ENCODE peak calls at places on chromosomes 13 and 19, in six cellular contexts. One of them, this sample, is unnamed.

GRCh38 chr19:30359936-30360335 is 12.2 kb upstream of the ZNF536 start:
- DNase-seq in testis: no peak
- DNase-seq in IMR-90: no peak
- DNase-seq in right cardiac atrium: no peak
- DNase-seq in ovary: no peak
- DNase-seq in heart left ventricle: no peak
- DNase-seq in this sample: no peak

GRCh38 chr13:49641810-49642291 is 13.5 kb downstream of the ARL11 start:
- DNase-seq in testis: no peak
- DNase-seq in IMR-90: peak; percentile 88
- DNase-seq in right cardiac atrium: peak; percentile 73
- DNase-seq in ovary: no peak
- DNase-seq in heart left ventricle: peak; percentile 39
- DNase-seq in this sample: peak; percentile 94

GRCh38 chr13:36297259-36297599 is 385 bp downstream of the CCDC169 start:
- DNase-seq in testis: no peak
- DNase-seq in IMR-90: peak; percentile 25
- DNase-seq in right cardiac atrium: no peak
- DNase-seq in ovary: no peak
- DNase-seq in heart left ventricle: no peak
- DNase-seq in this sample: peak; percentile 37

GRCh38 chr13:72952529-72953141 is 106.2 kb upstream of the KLF5 start:
- DNase-seq in testis: no peak
- DNase-seq in IMR-90: no peak
- DNase-seq in right cardiac atrium: no peak
- DNase-seq in ovary: no peak
- DNase-seq in heart left ventricle: no peak
- DNase-seq in this sample: no peak

GRCh38 chr19:19006213-19006612 is 27.1 kb downstream of the SUGP2 start:
- DNase-seq in testis: no peak
- DNase-seq in IMR-90: peak; percentile 10
- DNase-seq in right cardiac atrium: no peak
- DNase-seq in ovary: no peak
- DNase-seq in heart left ventricle: no peak
- DNase-seq in this sample: peak; percentile 18

GRCh38 chr19:45293682-45294081 is 29.0 kb downstream of the CKM start:
- DNase-seq in testis: no peak
- DNase-seq in IMR-90: no peak
- DNase-seq in right cardiac atrium: peak; percentile 8
- DNase-seq in ovary: no peak
- DNase-seq in heart left ventricle: no peak
- DNase-seq in this sample: no peak

GRCh38 chr13:101576452-101576851 is 124.0 kb downstream of the ITGBL1 start:
- DNase-seq in testis: no peak
- DNase-seq in IMR-90: peak; percentile 81
- DNase-seq in right cardiac atrium: no peak
- DNase-seq in ovary: no peak
- DNase-seq in heart left ventricle: no peak
- DNase-seq in this sample: peak; percentile 31

GRCh38 chr19:10503002-10503789 is at the start of gene KEAP1:
- DNase-seq in testis: peak; percentile 65
- DNase-seq in IMR-90: no peak
- DNase-seq in right cardiac atrium: peak; percentile 75
- DNase-seq in ovary: no peak
- DNase-seq in heart left ventricle: peak; percentile 43
- DNase-seq in this sample: no peak

GRCh38 chr13:42272115-42272756 is at the start of gene AKAP11:
- DNase-seq in testis: peak; percentile 57
- DNase-seq in IMR-90: peak; percentile 28
- DNase-seq in right cardiac atrium: peak; percentile 82
- DNase-seq in ovary: no peak
- DNase-seq in heart left ventricle: peak; percentile 52
- DNase-seq in this sample: peak; percentile 46

GRCh38 chr13:105598551-105598950 is 936.9 kb downstream of the EFNB2 start:
- DNase-seq in testis: no peak
- DNase-seq in IMR-90: peak; percentile 52
- DNase-seq in right cardiac atrium: no peak
- DNase-seq in ovary: no peak
- DNase-seq in heart left ventricle: no peak
- DNase-seq in this sample: peak; percentile 17

GRCh38 chr13:51614350-51614786 is 30.1 kb downstream of the WDFY2 start:
- DNase-seq in testis: no peak
- DNase-seq in IMR-90: no peak
- DNase-seq in right cardiac atrium: no peak
- DNase-seq in ovary: no peak
- DNase-seq in heart left ventricle: peak; percentile 46
- DNase-seq in this sample: peak; percentile 35

GRCh38 chr13:40102854-40103253 is 447.4 kb downstream of the COG6 start:
- DNase-seq in testis: no peak
- DNase-seq in IMR-90: peak; percentile 65
- DNase-seq in right cardiac atrium: no peak
- DNase-seq in ovary: peak; percentile 40
- DNase-seq in heart left ventricle: no peak
- DNase-seq in this sample: peak; percentile 94

GRCh38 chr13:100039740-100040139 is 49.2 kb upstream of the PCCA start:
- DNase-seq in testis: no peak
- DNase-seq in IMR-90: peak; percentile 3
- DNase-seq in right cardiac atrium: no peak
- DNase-seq in ovary: no peak
- DNase-seq in heart left ventricle: no peak
- DNase-seq in this sample: no peak

GRCh38 chr13:111521030-111521429 is 200.6 kb downstream of the TEX29 start:
- DNase-seq in testis: no peak
- DNase-seq in IMR-90: no peak
- DNase-seq in right cardiac atrium: no peak
- DNase-seq in ovary: no peak
- DNase-seq in heart left ventricle: no peak
- DNase-seq in this sample: no peak

GRCh38 chr19:55777528-55777927 is 8.6 kb downstream of the RFPL4AL1 start:
- DNase-seq in testis: peak; percentile 61
- DNase-seq in IMR-90: no peak
- DNase-seq in right cardiac atrium: no peak
- DNase-seq in ovary: no peak
- DNase-seq in heart left ventricle: no peak
- DNase-seq in this sample: no peak

GRCh38 chr19:48881741-48882657 is 9.8 kb downstream of the PPP1R15A start:
- DNase-seq in testis: no peak
- DNase-seq in IMR-90: no peak
- DNase-seq in right cardiac atrium: peak; percentile 48
- DNase-seq in ovary: peak; percentile 36
- DNase-seq in heart left ventricle: no peak
- DNase-seq in this sample: no peak

GRCh38 chr13:52837850-52838249 is 10.6 kb downstream of the PCDH8 start:
- DNase-seq in testis: no peak
- DNase-seq in IMR-90: no peak
- DNase-seq in right cardiac atrium: no peak
- DNase-seq in ovary: no peak
- DNase-seq in heart left ventricle: no peak
- DNase-seq in this sample: no peak

GRCh38 chr19:12939292-12939606 is 840 bp downstream of the CALR start:
- DNase-seq in testis: no peak
- DNase-seq in IMR-90: peak; percentile 66
- DNase-seq in right cardiac atrium: peak; percentile 48
- DNase-seq in ovary: no peak
- DNase-seq in heart left ventricle: no peak
- DNase-seq in this sample: peak; percentile 76

GRCh38 chr13:98508280-98509074 is 68.4 kb downstream of the STK24 start:
- DNase-seq in testis: no peak
- DNase-seq in IMR-90: peak; percentile 79
- DNase-seq in right cardiac atrium: no peak
- DNase-seq in ovary: no peak
- DNase-seq in heart left ventricle: no peak
- DNase-seq in this sample: peak; percentile 80

GRCh38 chr13:85313761-85314503 is 485.3 kb downstream of the SLITRK6 start:
- DNase-seq in testis: no peak
- DNase-seq in IMR-90: peak; percentile 46
- DNase-seq in right cardiac atrium: no peak
- DNase-seq in ovary: no peak
- DNase-seq in heart left ventricle: no peak
- DNase-seq in this sample: peak; percentile 11

GRCh38 chr19:35908010-35908441 is at the start of gene TYROBP:
- DNase-seq in testis: no peak
- DNase-seq in IMR-90: no peak
- DNase-seq in right cardiac atrium: peak; percentile 79
- DNase-seq in ovary: no peak
- DNase-seq in heart left ventricle: no peak
- DNase-seq in this sample: no peak

GRCh38 chr19:54107876-54108490 is 5.3 kb downstream of the NDUFA3 start:
- DNase-seq in testis: no peak
- DNase-seq in IMR-90: no peak
- DNase-seq in right cardiac atrium: no peak
- DNase-seq in ovary: no peak
- DNase-seq in heart left ventricle: no peak
- DNase-seq in this sample: no peak

GRCh38 chr13:78430811-78431210 is 172.5 kb downstream of the POU4F1 start:
- DNase-seq in testis: no peak
- DNase-seq in IMR-90: no peak
- DNase-seq in right cardiac atrium: no peak
- DNase-seq in ovary: no peak
- DNase-seq in heart left ventricle: no peak
- DNase-seq in this sample: no peak

DNA sequence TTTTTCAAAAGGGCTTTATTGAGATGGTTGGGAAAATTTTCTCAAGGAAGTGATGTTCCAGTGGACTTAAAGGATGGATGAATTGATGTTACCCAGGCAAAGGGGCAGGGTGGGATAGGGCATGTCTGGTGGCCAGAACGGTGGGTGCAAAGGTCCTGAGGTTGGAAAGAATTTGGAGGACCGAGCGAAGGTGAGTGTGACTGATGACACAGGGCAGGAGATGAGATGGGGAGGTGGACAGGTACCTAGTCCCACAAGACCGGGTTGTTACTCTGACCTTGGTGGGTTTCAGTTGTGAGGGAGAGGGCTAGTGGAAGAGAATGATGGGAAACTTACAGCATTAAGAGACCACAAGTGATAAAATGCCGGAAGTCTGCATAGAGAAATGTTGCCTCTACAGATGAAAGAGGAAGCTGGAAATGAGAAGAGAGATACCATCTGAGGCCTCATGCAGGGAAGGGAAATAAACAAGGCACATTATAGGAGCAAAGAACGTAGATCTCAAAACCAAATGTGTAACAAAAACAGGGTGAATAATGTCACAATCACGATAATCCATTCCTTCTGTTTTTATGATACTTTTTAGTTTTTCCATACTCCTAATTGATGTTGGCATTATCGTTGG is 4.5 kb downstream of the ADGRE1 start:
- DNase-seq in testis: no peak
- DNase-seq in IMR-90: no peak
- DNase-seq in right cardiac atrium: no peak
- DNase-seq in ovary: no peak
- DNase-seq in heart left ventricle: no peak
- DNase-seq in this sample: no peak
- H3K4me3 ChIP-seq in testis: no peak overlapping the region
- H3K4me3 ChIP-seq in IMR-90: no peak overlapping the region
- H3K4me3 ChIP-seq in right cardiac atrium: no peak overlapping the region
- H3K4me3 ChIP-seq in ovary: no peak overlapping the region
- H3K4me3 ChIP-seq in heart left ventricle: no peak overlapping the region
- H3K4me3 ChIP-seq in this sample: no peak overlapping the region

GRCh38 chr13:108957369-108958012 is 328.1 kb downstream of the MYO16 start:
- DNase-seq in testis: no peak
- DNase-seq in IMR-90: peak; percentile 85
- DNase-seq in right cardiac atrium: no peak
- DNase-seq in ovary: no peak
- DNase-seq in heart left ventricle: no peak
- DNase-seq in this sample: peak; percentile 93
- H3K4me3 ChIP-seq in testis: no peak overlapping the region
- H3K4me3 ChIP-seq in IMR-90: no peak overlapping the region
- H3K4me3 ChIP-seq in right cardiac atrium: no peak overlapping the region
- H3K4me3 ChIP-seq in ovary: no peak overlapping the region
- H3K4me3 ChIP-seq in heart left ventricle: no peak overlapping the region
- H3K4me3 ChIP-seq in this sample: no peak overlapping the region

DNA sequence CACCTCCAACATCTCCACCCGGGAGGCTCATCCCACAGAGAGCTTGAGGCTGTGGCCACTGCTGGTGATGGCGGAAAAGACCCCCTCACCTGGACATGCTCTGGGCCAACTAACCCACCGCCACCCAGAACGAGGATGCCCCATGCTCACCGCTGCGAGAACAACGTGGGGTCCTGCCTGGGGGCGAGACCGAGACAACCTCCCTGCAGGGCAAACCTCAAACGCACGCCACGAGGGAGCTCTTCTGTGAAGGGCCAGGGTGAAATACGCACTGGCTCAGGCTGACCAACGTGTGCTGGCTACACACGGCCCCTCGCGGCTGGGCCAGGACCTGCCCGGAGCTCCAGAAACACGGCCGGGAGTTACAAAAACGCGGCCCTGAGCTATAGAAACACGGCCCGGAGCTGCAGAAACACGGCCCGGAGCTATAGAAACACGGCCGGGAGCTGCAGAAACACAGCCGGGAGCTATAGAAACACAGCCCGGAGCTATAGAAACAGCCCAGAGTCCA is 19.0 kb upstream of the PLPP2 start:
- DNase-seq in testis: no peak
- DNase-seq in IMR-90: no peak
- DNase-seq in right cardiac atrium: no peak
- DNase-seq in ovary: no peak
- DNase-seq in heart left ventricle: no peak
- DNase-seq in this sample: peak; percentile 35
- H3K4me3 ChIP-seq in testis: no peak overlapping the region
- H3K4me3 ChIP-seq in IMR-90: no peak overlapping the region
- H3K4me3 ChIP-seq in right cardiac atrium: peak overlapping the region; percentile 34
- H3K4me3 ChIP-seq in ovary: peak overlapping the region; percentile 14
- H3K4me3 ChIP-seq in heart left ventricle: peak overlapping the region; percentile 49
- H3K4me3 ChIP-seq in this sample: no peak overlapping the region

DNA sequence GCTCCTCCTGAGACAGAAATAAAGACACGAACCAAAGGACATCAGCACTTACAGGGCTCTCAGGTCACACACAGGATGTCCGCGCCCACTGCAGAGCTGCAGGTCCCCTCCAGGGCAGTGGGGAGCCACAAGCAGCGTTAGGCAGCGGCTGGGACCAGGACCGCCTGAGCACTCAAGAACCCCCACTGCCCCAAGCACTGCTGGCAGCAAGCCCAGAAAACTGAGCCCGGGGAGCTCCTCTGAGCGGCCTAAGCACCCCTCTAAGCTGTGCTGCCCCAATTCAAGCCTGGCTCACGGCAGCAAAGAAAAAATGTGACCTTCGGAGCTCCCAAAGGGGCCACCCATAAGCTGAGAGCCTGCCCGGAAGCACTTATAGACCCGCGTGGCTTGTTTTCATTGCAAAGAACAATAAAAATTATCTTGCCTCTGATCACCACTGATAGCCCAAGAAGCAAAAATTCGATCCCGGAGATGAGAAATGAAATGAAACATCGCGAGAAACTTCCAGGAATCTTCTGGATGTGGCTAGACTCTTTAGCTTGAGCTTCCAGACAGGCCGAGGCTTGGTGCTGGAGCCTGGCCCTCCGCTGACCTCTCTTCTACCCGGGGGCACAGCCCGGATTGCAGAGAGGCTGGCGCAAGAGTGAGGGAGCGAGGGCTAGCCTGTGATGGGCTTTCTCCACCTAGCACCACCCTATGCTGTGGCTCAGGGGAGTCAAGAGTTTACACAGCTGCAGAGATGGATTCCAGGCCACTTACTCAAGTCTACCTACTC is 6.3 kb downstream of the DPP9 start:
- DNase-seq in testis: no peak
- DNase-seq in IMR-90: peak; percentile 70
- DNase-seq in right cardiac atrium: peak; percentile 63
- DNase-seq in ovary: no peak
- DNase-seq in heart left ventricle: no peak
- DNase-seq in this sample: peak; percentile 75
- H3K4me3 ChIP-seq in testis: no peak overlapping the region
- H3K4me3 ChIP-seq in IMR-90: no peak overlapping the region
- H3K4me3 ChIP-seq in right cardiac atrium: no peak overlapping the region
- H3K4me3 ChIP-seq in ovary: no peak overlapping the region
- H3K4me3 ChIP-seq in heart left ventricle: no peak overlapping the region
- H3K4me3 ChIP-seq in this sample: no peak overlapping the region

This sample was measured in fibroblast of mammary gland.